ENCODE peak calls at places on chromosome 12, in six cellular contexts. C is A549, Q is heart left ventricle, K is IMR-90, R is testis, M is transverse colon. B is an unnamed sample.

GRCh38 chr12:59834659-59835474 is 239.0 kb downstream of the SLC16A7 start:
- DNase-seq in Q (no peak), C (no peak), M (no peak), R (no peak), K (peak), B (peak)

GRCh38 chr12:510071-510825 is 50.5 kb downstream of the B4GALNT3 start:
- DNase-seq in K (no peak), M (peak), C (no peak), R (no peak), Q (no peak), B (no peak)

GRCh38 chr12:21614510-21614909 is 9.9 kb upstream of the GYS2 start:
- DNase-seq in K (no peak), Q (no peak), M (no peak), C (no peak), R (no peak), B (no peak)

GRCh38 chr12:1809606-1810140 is 10.7 kb upstream of the LRTM2 start:
- DNase-seq in K (no peak), C (no peak), M (no peak), Q (no peak), R (no peak), B (peak)

GRCh38 chr12:127260959-127261358 is 1006.0 kb upstream of the TMEM132C start:
- DNase-seq in R (no peak), M (no peak), K (peak), C (no peak), Q (no peak), B (no peak)

GRCh38 chr12:52093346-52093745 is 13.8 kb downstream of the SMIM41 start:
- DNase-seq in M (no peak), R (no peak), K (no peak), Q (no peak), C (no peak), B (no peak)

GRCh38 chr12:69513297-69513696 is 43.1 kb downstream of the FRS2 start:
- DNase-seq in R (no peak), C (no peak), M (no peak), Q (no peak), K (no peak), B (no peak)

GRCh38 chr12:66693901-66694513 is 15.1 kb upstream of the GRIP1 start:
- DNase-seq in R (peak), Q (no peak), C (peak), M (no peak), K (peak), B (peak)

GRCh38 chr12:118360785-118361404 is 11.8 kb downstream of the TAOK3 start:
- DNase-seq in C (no peak), Q (no peak), K (peak), M (no peak), R (no peak), B (peak)

GRCh38 chr12:54949041-54949721 is 35.4 kb downstream of the TESPA1 start:
- DNase-seq in R (no peak), M (no peak), K (no peak), Q (no peak), C (no peak), B (no peak)

GRCh38 chr12:29569392-29569791 is 71.9 kb upstream of the OVCH1 start:
- DNase-seq in R (no peak), C (no peak), Q (no peak), M (no peak), K (no peak), B (no peak)

GRCh38 chr12:55694651-55695050 is 13.1 kb downstream of the ITGA7 start:
- DNase-seq in Q (no peak), C (no peak), K (no peak), M (no peak), R (no peak), B (no peak)

GRCh38 chr12:77163068-77163810 is 97.9 kb upstream of the E2F7 start:
- DNase-seq in C (no peak), R (no peak), Q (no peak), K (no peak), M (no peak), B (no peak)

GRCh38 chr12:16229676-16230075 is 47.8 kb downstream of the SLC15A5 start:
- DNase-seq in Q (no peak), R (no peak), C (no peak), M (no peak), K (no peak), B (no peak)

GRCh38 chr12:25929096-25929637 is 29.3 kb upstream of the RASSF8 start:
- DNase-seq in K (no peak), C (no peak), Q (no peak), R (no peak), M (no peak), B (no peak)

GRCh38 chr12:79897617-79898016 is 37.3 kb downstream of the PPP1R12A start:
- DNase-seq in Q (no peak), K (peak), C (no peak), M (no peak), R (no peak), B (no peak)

GRCh38 chr12:132218519-132218860 is 74.2 kb downstream of the NOC4L start:
- DNase-seq in Q (no peak), C (no peak), M (no peak), K (no peak), R (no peak), B (no peak)

GRCh38 chr12:11437966-11438365 is 42.6 kb upstream of the PRB2 start:
- DNase-seq in C (no peak), M (no peak), R (no peak), K (no peak), Q (no peak), B (no peak)

GRCh38 chr12:121798807-121799174 is 5.0 kb upstream of the SETD1B start:
- DNase-seq in K (no peak), Q (no peak), R (no peak), C (no peak), M (peak), B (no peak)

GRCh38 chr12:66627270-66627987 is 51.4 kb downstream of the GRIP1 start:
- DNase-seq in K (no peak), C (no peak), M (no peak), R (no peak), Q (no peak), B (no peak)

GRCh38 chr12:119988440-119988787 is 622 bp upstream of the BICDL1 start:
- DNase-seq in R (no peak), Q (no peak), C (peak), K (peak), M (no peak), B (no peak)

GRCh38 chr12:47343684-47344567 is 264.2 kb upstream of the AMIGO2 start:
- DNase-seq in K (peak), R (no peak), Q (no peak), M (no peak), C (no peak), B (no peak)

GRCh38 chr12:58521152-58521551 is 399.2 kb downstream of the LRIG3 start:
- DNase-seq in C (no peak), K (no peak), M (no peak), Q (no peak), R (no peak), B (no peak)

GRCh38 chr12:121537814-121538698 is 42.8 kb downstream of the KDM2B start:
- DNase-seq in M (peak), Q (no peak), K (no peak), C (no peak), R (no peak), B (peak)

GRCh38 chr12:8445731-8446130 is 10.0 kb upstream of the CLEC6A start:
- DNase-seq in R (no peak), C (no peak), M (no peak), Q (no peak), K (no peak), B (no peak)

GRCh38 chr12:110330544-110330943 is 49.5 kb downstream of the ATP2A2 start:
- DNase-seq in K (peak), Q (no peak), M (no peak), C (no peak), R (no peak), B (peak)

GRCh38 chr12:10718279-10718821 is 4.8 kb downstream of the YBX3 start:
- DNase-seq in Q (no peak), C (no peak), R (peak), M (no peak), K (peak), B (no peak)

GRCh38 chr12:106415134-106415533 is 57.6 kb downstream of the POLR3B start:
- DNase-seq in C (no peak), R (no peak), M (no peak), Q (no peak), K (peak), B (no peak)

GRCh38 chr12:15858348-15858747 is 23.8 kb upstream of the STRAP start:
- DNase-seq in K (no peak), C (no peak), R (no peak), Q (no peak), M (no peak), B (no peak)

DNA sequence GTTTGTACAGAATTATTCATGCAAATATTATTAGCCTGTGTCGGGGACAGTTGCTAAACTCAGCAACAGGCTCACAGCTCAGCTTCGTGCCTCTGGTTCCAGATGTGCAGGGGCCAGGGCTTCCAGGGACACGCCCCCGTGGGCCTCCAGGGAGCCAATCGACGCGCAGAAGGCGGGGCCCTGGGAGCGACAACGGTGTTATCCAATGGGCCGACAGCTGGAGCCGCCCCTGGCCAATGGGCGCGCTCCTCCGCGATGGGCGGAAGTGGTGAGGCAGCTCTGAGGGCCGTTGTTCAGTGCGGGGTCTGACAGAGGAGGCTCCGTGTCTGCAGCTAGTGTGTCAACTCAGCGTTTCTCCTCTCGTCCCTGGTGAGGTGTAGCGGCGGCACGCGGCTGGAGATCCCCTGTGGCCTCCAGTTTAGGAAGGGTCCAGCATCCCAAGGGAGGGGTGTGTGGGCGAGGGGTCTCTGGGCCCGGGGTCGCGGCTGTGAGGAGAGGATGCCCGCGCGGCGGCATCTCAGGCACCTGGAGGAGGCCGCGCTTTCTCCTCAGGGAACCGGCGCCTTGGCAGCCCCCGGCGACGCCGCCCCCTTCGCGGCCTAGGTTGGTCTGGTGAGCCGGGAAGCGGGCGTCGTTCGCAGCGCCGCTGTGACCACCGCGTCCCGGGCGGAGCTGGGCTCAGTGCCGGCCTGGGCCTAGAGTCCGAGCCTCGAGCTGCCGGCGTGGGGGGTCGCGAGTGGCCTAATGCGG is at the start of gene TRAFD1:
- DNase-seq in R (peak), M (peak), K (peak), C (peak), Q (peak), B (peak)
- TF ChIP-seq POLR2A in R (peak), M (peak), K (peak), C (peak), Q (peak), B (peak)

DNA sequence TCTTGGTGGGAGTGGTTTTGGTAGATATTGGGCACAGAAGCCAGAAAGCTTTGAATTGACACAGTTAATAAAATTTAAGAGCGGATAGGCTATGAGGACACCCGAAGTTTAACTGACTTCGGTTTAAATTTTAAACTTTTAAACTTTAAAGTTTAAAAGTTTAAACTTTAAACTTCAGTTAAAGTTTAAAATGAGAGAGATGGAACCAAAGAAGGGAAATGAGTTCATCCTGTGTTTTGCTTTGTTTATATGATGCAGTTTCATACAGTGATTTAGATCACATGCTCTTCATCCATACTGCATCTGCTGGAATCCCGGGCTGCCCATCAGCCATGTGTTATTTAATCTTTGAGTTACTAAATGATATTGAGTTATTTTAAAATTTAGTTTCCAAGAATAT is 27.2 kb upstream of the LRRK2 start:
- DNase-seq in R (no peak), C (no peak), M (no peak), Q (no peak), K (no peak), B (no peak)
- TF ChIP-seq POLR2A in R (no peak), C (no peak), M (no peak), Q (no peak), K (no peak), B (no peak)

GRCh38 chr12:6535960-6536847 is 1.9 kb downstream of the GAPDH start:
- DNase-seq in C (no peak), Q (no peak), K (no peak), R (no peak), M (no peak), B (peak)
- TF ChIP-seq POLR2A in C (no peak), Q (no peak), K (peak), R (no peak), M (no peak), B (peak)

DNA sequence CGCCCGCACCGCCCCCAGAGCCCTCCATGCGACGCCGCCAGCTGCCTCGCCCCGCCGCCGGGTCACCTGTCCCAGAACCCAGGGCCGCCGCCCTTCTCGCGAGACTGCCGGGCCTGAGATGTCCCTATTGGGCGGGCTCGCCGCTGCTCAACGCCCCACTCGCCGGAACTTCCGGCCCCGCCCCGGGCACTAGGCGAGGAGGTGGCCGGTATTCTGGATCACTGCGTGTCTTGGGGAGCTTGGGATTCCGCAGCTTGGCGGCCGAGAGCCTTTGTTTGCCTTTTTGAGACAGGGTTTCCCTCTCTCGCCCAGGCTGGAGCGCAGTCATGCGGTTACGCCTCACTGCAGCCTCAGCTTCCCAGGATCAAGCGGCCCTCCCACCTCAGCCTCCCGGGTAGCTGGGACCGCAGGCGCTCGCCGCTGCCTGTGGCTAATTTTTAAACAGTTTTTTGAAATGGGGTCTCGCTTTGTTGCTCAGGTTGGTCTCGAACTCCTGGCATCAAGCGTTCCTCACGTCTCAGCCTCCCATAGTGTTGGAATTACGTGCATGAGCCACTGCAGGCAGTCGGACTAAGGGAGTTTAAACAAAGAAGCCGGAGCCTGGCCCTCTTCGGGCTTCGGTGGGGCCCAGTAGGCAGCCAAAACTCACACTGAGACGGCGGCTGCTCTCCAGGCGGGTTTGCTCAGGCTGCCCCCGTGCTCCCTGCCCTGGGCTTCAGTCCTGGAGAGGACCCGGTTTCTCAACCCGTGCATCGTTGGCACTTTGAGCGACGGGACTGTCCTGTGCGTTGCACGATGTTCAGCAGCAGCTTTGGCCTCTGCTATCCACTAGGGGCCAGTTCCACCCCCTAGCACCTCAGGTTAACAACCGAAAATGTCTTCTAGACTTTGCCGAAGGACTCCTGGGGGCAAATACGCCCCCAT is at the start of gene SLC15A4:
- DNase-seq in R (peak), M (peak), Q (peak), K (peak), C (peak), B (peak)
- TF ChIP-seq POLR2A in R (no peak), M (peak), Q (peak), K (peak), C (peak), B (peak)

DNA sequence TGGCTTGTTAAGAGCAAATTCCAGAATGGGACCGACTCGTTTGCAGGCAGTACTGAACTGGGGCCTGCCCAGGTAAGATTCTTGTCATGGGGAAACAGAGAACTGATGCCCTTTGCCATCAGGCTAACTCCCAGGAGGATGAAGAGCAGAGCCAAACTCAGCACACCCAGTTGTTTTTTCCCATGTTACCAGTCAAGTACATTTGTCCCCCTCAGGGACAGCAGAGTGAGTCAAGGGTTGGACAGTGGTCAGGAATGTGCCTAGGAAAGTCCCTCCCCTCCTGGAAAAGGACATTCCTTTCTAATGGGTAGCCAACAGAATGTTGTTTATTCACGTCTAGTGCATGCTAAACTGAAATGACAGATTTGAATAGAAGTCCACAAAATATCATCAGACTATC is 1.6 kb downstream of the ART4 start:
- DNase-seq in M (peak), Q (peak), K (peak), C (peak), R (no peak), B (peak)
- TF ChIP-seq POLR2A in M (no peak), Q (no peak), K (no peak), C (no peak), R (no peak), B (no peak)

GRCh38 chr12:100473716-100474150 is at the start of gene NR1H4:
- DNase-seq in K (peak), C (peak), R (peak), M (no peak), Q (no peak), B (no peak)
- TF ChIP-seq POLR2A in K (no peak), C (no peak), R (no peak), M (no peak), Q (no peak), B (no peak)

DNA sequence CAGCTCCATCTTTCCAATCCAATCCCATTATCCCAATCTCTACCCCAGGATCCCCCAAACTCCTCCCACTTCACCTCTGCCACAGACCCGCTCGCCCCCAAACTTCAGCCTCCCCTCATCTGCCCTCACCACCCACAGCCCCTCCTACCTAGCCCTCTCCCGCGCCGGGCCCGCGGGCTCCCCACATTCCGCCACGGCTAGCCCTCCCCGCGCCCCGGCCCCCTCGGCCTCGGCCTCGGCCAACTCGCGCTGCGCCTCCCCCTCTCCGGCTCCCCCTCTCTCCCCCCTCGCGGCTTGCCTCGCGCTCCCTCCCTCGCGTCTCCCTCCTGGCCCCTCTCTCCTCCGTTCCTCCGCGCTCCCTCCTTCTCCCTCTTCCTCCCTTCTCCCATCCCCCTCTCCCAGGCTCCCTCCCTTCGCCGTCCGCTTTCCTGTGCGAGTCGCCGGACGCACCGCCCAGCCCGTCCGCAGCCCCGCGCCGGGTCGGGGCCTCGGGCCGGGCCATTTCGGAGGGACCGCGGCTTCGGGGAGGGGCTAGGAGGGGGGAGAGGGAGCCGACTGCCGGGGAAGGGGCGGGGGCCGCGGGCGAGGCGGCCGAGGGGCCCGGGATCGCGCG is at the start of gene ATN1:
- DNase-seq in Q (peak), R (peak), M (peak), K (peak), C (peak), B (peak)
- TF ChIP-seq POLR2A in Q (no peak), R (no peak), M (peak), K (peak), C (peak), B (peak)

B was measured in erythroblast.